ENCODE peak calls at places on chromosomes 5 and 9, in ten cellular contexts. J is fibroblast of pulmonary artery, I is lower leg skin, H is AG04449, U is ovary, W is MM.1S, S is OCI-LY7, Z is endodermal cell, E is dorsolateral prefrontal cortex, M is BJ. Q is an unnamed sample.

GRCh38 chr5:9898319-9898718 is 268.2 kb upstream of the TAS2R1 start:
- DNase-seq in W (no peak), E (no peak), H (no peak), U (no peak), Z (peak), M (no peak), J (peak), I (no peak), S (peak), Q (no peak)

GRCh38 chr5:67401166-67401565 is 204.6 kb upstream of the CD180 start:
- DNase-seq in M (no peak), J (no peak), W (no peak), U (no peak), Z (no peak), S (no peak), I (no peak), H (no peak), E (no peak), Q (no peak)

GRCh38 chr9:97474373-97474925 is 27.0 kb upstream of the TMOD1 start:
- DNase-seq in M (no peak), H (no peak), W (no peak), U (no peak), Z (no peak), J (no peak), E (no peak), I (no peak), S (no peak), Q (no peak)

GRCh38 chr9:15480028-15480427 is 30.7 kb downstream of the PSIP1 start:
- DNase-seq in E (no peak), H (no peak), I (no peak), U (no peak), Z (no peak), S (no peak), J (no peak), M (no peak), W (no peak), Q (no peak)

GRCh38 chr9:98787766-98788335 is 8.5 kb downstream of the ANKS6 start:
- DNase-seq in I (no peak), E (no peak), M (no peak), Z (no peak), W (no peak), U (no peak), H (no peak), S (no peak), J (no peak), Q (no peak)

GRCh38 chr9:90815183-90815943 is 13.7 kb downstream of the SYK start:
- DNase-seq in Z (no peak), E (no peak), H (no peak), S (peak), I (no peak), M (no peak), J (no peak), U (no peak), W (no peak), Q (no peak)

GRCh38 chr5:89073045-89073444 is 190.1 kb upstream of the MEF2C start:
- DNase-seq in M (no peak), W (no peak), I (no peak), H (no peak), S (no peak), U (no peak), E (no peak), J (no peak), Z (no peak), Q (no peak)

GRCh38 chr9:135156525-135157510 is 69.3 kb downstream of the OLFM1 start:
- DNase-seq in E (no peak), I (no peak), S (peak), J (peak), M (no peak), Z (peak), W (peak), U (peak), H (no peak), Q (peak)

GRCh38 chr5:150517272-150518152 is 9.6 kb downstream of the NDST1 start:
- DNase-seq in U (no peak), E (no peak), Z (no peak), J (peak), S (no peak), M (peak), I (no peak), W (no peak), H (peak), Q (peak)

GRCh38 chr5:72066658-72067057 is 40.6 kb upstream of the MAP1B start:
- DNase-seq in U (no peak), H (peak), J (peak), Z (no peak), M (peak), I (no peak), S (no peak), E (no peak), W (no peak), Q (peak)

GRCh38 chr9:120886490-120886967 is 9.5 kb upstream of the PHF19 start:
- DNase-seq in J (no peak), H (no peak), M (no peak), U (no peak), S (peak), W (no peak), Z (no peak), I (no peak), E (no peak), Q (peak)

GRCh38 chr9:34611251-34611810 is 566 bp downstream of the RPP25L start:
- DNase-seq in S (peak), W (no peak), E (no peak), M (no peak), U (peak), H (no peak), Z (no peak), J (no peak), I (no peak), Q (no peak)

GRCh38 chr9:89219637-89220036 is 41.0 kb upstream of the SHC3 start:
- DNase-seq in Z (no peak), U (no peak), W (peak), M (no peak), S (no peak), J (no peak), I (no peak), E (no peak), H (no peak), Q (no peak)

GRCh38 chr5:72523960-72524582 is 16.9 kb upstream of the ZNF366 start:
- DNase-seq in M (peak), Z (no peak), W (peak), H (peak), S (peak), I (no peak), J (peak), E (no peak), U (no peak), Q (peak)

GRCh38 chr5:81140461-81140860 is 92.7 kb upstream of the CKMT2 start:
- DNase-seq in W (no peak), U (no peak), J (no peak), H (no peak), S (no peak), E (no peak), Z (no peak), I (no peak), M (no peak), Q (no peak)

GRCh38 chr9:131216806-131217205 is 59.5 kb downstream of the FAM78A start:
- DNase-seq in M (no peak), S (no peak), Z (no peak), U (no peak), H (no peak), E (no peak), J (no peak), W (no peak), I (no peak), Q (no peak)

GRCh38 chr5:95272530-95272929 is 12.4 kb downstream of the MCTP1 start:
- DNase-seq in U (no peak), J (no peak), H (no peak), I (no peak), W (no peak), M (no peak), Z (no peak), E (no peak), S (no peak), Q (no peak)

GRCh38 chr5:150626853-150627276 is 13.6 kb upstream of the SYNPO start:
- DNase-seq in S (no peak), H (no peak), W (no peak), E (no peak), Z (no peak), I (no peak), J (peak), M (no peak), U (peak), Q (no peak)

GRCh38 chr5:81506900-81507588 is 113.1 kb upstream of the ACOT12 start:
- DNase-seq in U (peak), M (peak), J (peak), W (peak), H (peak), S (peak), E (no peak), I (no peak), Z (peak), Q (peak)

GRCh38 chr5:143776951-143777350 is 35.0 kb upstream of the HMHB1 start:
- DNase-seq in S (no peak), W (no peak), J (no peak), H (no peak), I (no peak), M (no peak), U (no peak), Z (no peak), E (no peak), Q (no peak)

GRCh38 chr5:169668732-169669131 is 31.7 kb downstream of the DOCK2 start:
- DNase-seq in H (no peak), M (no peak), W (no peak), U (no peak), Z (peak), E (no peak), I (no peak), S (no peak), J (no peak), Q (no peak)

GRCh38 chr5:149001154-149001553 is 61.7 kb downstream of the SH3TC2 start:
- DNase-seq in M (no peak), I (no peak), E (no peak), S (no peak), J (peak), Z (no peak), U (no peak), H (no peak), W (no peak), Q (no peak)

GRCh38 chr5:8585230-8586018 is 716.5 kb downstream of the MTRR start:
- DNase-seq in Z (peak), E (no peak), S (no peak), H (no peak), U (no peak), M (no peak), J (peak), W (no peak), I (no peak), Q (no peak)

GRCh38 chr5:9059920-9060691 is 485.8 kb downstream of the SEMA5A start:
- DNase-seq in H (peak), M (peak), Z (peak), U (no peak), J (peak), E (no peak), S (no peak), I (no peak), W (no peak), Q (peak)

GRCh38 chr9:89873801-89874200 is 269.0 kb downstream of the GADD45G start:
- DNase-seq in S (no peak), I (peak), M (no peak), Z (peak), E (no peak), U (peak), H (no peak), W (no peak), J (no peak), Q (no peak)

GRCh38 chr5:131521252-131521651 is 113.8 kb downstream of the RAPGEF6 start:
- DNase-seq in M (no peak), U (no peak), W (no peak), Z (no peak), J (no peak), H (peak), S (no peak), I (no peak), E (no peak), Q (peak)

GRCh38 chr9:16154570-16155078 is 601.8 kb downstream of the CCDC171 start:
- DNase-seq in Z (peak), U (peak), S (peak), M (no peak), E (no peak), I (peak), J (peak), W (peak), H (no peak), Q (no peak)

GRCh38 chr9:98287383-98287782 is 31.9 kb upstream of the TBC1D2 start:
- DNase-seq in M (no peak), I (no peak), S (peak), Z (peak), U (no peak), W (no peak), J (peak), H (no peak), E (no peak), Q (no peak)

GRCh38 chr5:88394531-88395185 is 126.0 kb upstream of the TMEM161B start:
- DNase-seq in S (no peak), W (no peak), H (no peak), J (no peak), Z (no peak), M (no peak), I (no peak), U (no peak), E (no peak), Q (no peak)

GRCh38 chr5:88555658-88556057 is 287.0 kb upstream of the TMEM161B start:
- DNase-seq in U (no peak), S (no peak), M (no peak), H (no peak), I (no peak), E (no peak), Z (peak), W (peak), J (no peak), Q (peak)

GRCh38 chr5:107933326-107933725 is 262.6 kb upstream of the EFNA5 start:
- DNase-seq in E (no peak), S (no peak), U (no peak), Z (no peak), H (no peak), W (no peak), J (no peak), I (no peak), M (no peak), Q (no peak)

GRCh38 chr9:77471572-77471971 is 176.6 kb downstream of the GNA14 start:
- DNase-seq in Z (no peak), S (no peak), J (no peak), M (no peak), E (no peak), U (no peak), I (no peak), H (no peak), W (no peak), Q (no peak)

GRCh38 chr9:121282309-121283071 is 14.5 kb downstream of the GSN start:
- DNase-seq in H (no peak), Z (no peak), U (peak), J (peak), W (no peak), S (no peak), I (peak), M (peak), E (no peak), Q (no peak)

GRCh38 chr9:133614056-133614455 is 4.9 kb upstream of the FAM163B start:
- DNase-seq in W (no peak), J (no peak), U (no peak), H (no peak), I (no peak), M (no peak), E (no peak), S (no peak), Z (no peak), Q (no peak)

DNA sequence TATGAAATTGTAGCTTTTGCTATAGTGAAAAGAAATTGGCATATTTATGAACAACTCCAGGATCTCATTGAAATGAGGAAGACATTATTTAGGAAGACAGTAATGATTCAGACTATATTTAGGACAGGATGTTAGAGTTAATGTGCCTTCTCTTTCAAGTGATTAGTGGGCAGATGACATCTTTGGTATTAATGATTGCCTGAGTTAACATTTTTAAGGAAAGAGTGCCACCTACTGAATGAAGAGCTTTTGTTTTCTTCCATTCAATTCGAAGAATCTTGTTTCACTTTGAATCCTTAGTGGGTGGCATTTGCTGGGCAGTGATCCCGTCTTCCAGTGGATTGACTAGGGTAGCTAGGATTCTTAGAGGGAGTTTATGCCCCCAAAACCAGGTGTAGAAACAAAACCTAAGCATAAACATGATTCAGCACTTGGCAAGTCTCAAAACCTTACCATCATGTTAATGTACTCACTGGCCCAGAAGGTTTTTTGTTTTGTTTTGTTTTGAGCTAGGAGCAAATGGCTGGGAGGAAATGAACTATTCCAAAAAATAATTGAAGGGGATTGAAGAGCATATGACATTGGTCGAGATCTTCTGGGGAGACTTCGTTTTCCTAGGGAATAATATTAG is 23.2 kb downstream of the MAP3K1 start:
- DNase-seq in I (no peak), M (peak), S (peak), J (peak), E (no peak), H (peak), W (peak), U (no peak), Z (no peak), Q (no peak)
- H3K4me3 ChIP-seq in I (no peak), M (peak), S (peak), J (peak), E (no peak), H (peak), W (peak), U (no peak), Z (no peak), Q (no peak)

GRCh38 chr9:17837931-17838330 is 259.1 kb downstream of the SH3GL2 start:
- DNase-seq in U (no peak), E (no peak), H (no peak), Z (no peak), S (no peak), I (no peak), J (peak), W (no peak), M (no peak), Q (no peak)
- TF ChIP-seq CTCF in U (no peak), E (no peak), H (no peak), Z (peak), S (peak), I (no peak), J (peak), W (no peak), M (peak), Q (no peak)

DNA sequence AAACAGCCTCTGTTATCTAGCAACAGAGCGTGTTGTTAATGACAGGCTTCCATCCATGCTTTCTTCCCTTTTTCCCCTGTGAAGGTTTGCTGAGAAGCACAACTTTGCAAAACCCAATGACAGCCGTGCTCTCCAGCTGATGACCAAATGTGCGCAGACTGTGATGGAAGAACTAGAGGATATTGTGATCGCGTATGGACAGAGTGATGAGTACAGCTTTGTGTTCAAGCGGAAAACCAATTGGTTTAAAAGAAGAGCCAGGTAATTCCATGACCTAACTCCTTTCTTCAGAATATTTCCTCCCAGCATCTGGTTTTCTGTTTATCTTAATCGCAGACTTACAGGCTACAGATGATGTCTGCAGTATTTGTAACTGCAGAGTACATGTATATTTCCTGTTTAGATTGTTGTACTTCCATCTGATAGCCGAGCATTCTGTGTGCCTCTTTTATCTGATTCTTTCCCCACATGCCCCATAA is 1.6 kb downstream of the THG1L start:
- DNase-seq in S (no peak), I (no peak), U (no peak), E (no peak), Z (no peak), H (no peak), J (no peak), M (no peak), W (no peak), Q (no peak)
- H3K4me3 ChIP-seq in S (no peak), I (no peak), U (no peak), E (no peak), Z (no peak), H (no peak), J (no peak), M (no peak), W (no peak), Q (no peak)

GRCh38 chr5:11128021-11128420 is 367.0 kb upstream of the DAP start:
- DNase-seq in J (no peak), W (no peak), Z (no peak), S (no peak), I (no peak), M (no peak), E (no peak), H (no peak), U (no peak), Q (no peak)
- TF ChIP-seq CTCF in J (no peak), W (no peak), Z (no peak), S (no peak), I (no peak), M (no peak), E (no peak), H (no peak), U (no peak), Q (no peak)

DNA sequence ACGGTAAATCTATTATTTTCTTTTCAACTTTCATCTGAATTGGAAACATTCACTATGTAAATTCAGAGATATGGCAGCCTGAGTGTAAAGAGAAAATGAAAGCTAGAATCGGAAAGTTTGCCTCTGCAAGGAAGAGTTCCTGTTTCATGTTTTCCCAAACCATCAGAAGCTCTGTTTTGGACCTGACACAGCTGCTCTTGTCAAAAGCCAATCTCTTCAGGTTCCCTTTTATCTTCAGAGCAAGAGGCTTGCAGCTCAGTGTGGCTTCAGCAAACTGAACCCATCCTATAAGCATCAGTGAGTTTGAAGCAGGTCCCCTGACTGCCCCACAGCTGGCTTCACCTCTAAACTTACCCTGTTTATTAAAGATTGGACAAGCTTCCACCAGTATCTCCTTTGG is 1099.7 kb downstream of the DTWD2 start:
- DNase-seq in Z (no peak), I (no peak), W (peak), H (no peak), M (no peak), S (peak), U (no peak), E (no peak), J (peak), Q (no peak)
- H3K4me3 ChIP-seq in Z (no peak), I (no peak), W (peak), H (no peak), M (no peak), S (no peak), U (no peak), E (no peak), J (peak), Q (no peak)

DNA sequence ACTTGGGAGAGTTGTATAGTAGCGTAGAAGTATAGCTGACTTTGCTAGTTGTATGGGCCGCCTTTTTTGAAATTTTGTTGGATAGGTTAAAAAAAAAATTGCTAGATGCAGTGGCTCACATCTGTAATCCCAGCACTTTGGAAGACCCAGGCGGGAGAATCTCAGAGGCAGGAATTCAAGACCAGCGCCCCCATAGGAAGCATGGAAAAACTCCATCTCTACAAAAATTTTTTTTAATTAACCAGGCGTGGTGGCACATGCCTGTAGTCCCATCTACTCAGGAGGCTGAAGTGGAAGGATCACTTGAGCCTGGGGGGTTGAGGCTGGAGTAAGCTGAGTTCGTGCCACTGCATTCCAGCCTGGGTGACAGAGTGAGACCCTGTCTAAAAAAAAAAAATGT is 59.2 kb downstream of the SMC5 start:
- DNase-seq in M (no peak), S (no peak), W (no peak), Z (peak), I (no peak), H (no peak), E (no peak), U (no peak), J (no peak), Q (no peak)
- TF ChIP-seq CTCF in M (no peak), S (no peak), W (no peak), Z (peak), I (no peak), H (no peak), E (no peak), U (no peak), J (peak), Q (no peak)